ENCODE peak calls at places on chromosomes 12 and 14, in nine cellular contexts. M, C, I, T, L, A, H, X and F are unnamed samples.

GRCh38 chr14:71698698-71699097 is 233.5 kb upstream of the RGS6 start:
- DNase-seq in H (no peak), C (no peak), L (no peak), X (no peak), A (no peak), I (no peak), M (no peak), T (no peak), F (no peak)

GRCh38 chr14:30387856-30388255 is 171.1 kb upstream of the G2E3 start:
- DNase-seq in A (no peak), X (no peak), M (no peak), T (no peak), C (no peak), H (no peak), I (no peak), L (no peak), F (no peak)

GRCh38 chr14:103547941-103548462 is 14.5 kb downstream of the BAG5 start:
- DNase-seq in X (no peak), A (no peak), H (no peak), L (peak), I (no peak), M (no peak), C (no peak), T (peak), F (peak)

GRCh38 chr14:76918751-76919421 is 92.7 kb downstream of the LRRC74A start:
- DNase-seq in H (no peak), L (peak), X (peak), T (peak), C (peak), A (no peak), I (no peak), M (peak), F (peak)

GRCh38 chr12:14769837-14770494 is 33.3 kb downstream of the WBP11 start:
- DNase-seq in H (peak), X (peak), M (peak), A (peak), L (peak), C (peak), I (peak), T (peak), F (peak)

GRCh38 chr14:104360522-104360921 is 219.0 kb upstream of the C14orf180 start:
- DNase-seq in I (no peak), C (no peak), M (no peak), X (no peak), H (no peak), L (no peak), A (no peak), T (no peak), F (peak)

GRCh38 chr14:61282746-61283145 is 1.6 kb upstream of the TMEM30B start:
- DNase-seq in L (no peak), X (peak), M (no peak), I (no peak), A (no peak), C (no peak), H (no peak), T (no peak), F (no peak)

GRCh38 chr14:80941241-80942157 is at the start of gene CEP128:
- DNase-seq in C (peak), A (peak), H (peak), I (peak), M (peak), X (peak), T (peak), L (peak), F (peak)

GRCh38 chr12:132578826-132579225 is 31.6 kb downstream of the LRCOL1 start:
- DNase-seq in X (no peak), L (no peak), A (no peak), M (no peak), H (no peak), T (peak), C (no peak), I (no peak), F (no peak)

GRCh38 chr14:93880025-93880820 is 46.9 kb upstream of the FAM181A start:
- DNase-seq in X (peak), H (no peak), L (no peak), C (no peak), I (no peak), T (peak), M (peak), A (no peak), F (no peak)

GRCh38 chr12:131564843-131565242 is 146.0 kb upstream of the SFSWAP start:
- DNase-seq in C (no peak), X (no peak), M (no peak), H (no peak), T (no peak), A (no peak), L (no peak), I (no peak), F (no peak)

GRCh38 chr12:76266797-76267196 is 81.4 kb downstream of the BBS10 start:
- DNase-seq in X (peak), T (peak), L (peak), C (no peak), I (no peak), H (no peak), M (peak), A (no peak), F (peak)

GRCh38 chr12:14810953-14811483 is 3.0 kb downstream of the SMCO3 start:
- DNase-seq in C (no peak), I (no peak), A (no peak), M (peak), T (peak), X (peak), H (no peak), L (no peak), F (no peak)

GRCh38 chr14:34199585-34199984 is 248.7 kb upstream of the EGLN3 start:
- DNase-seq in H (no peak), T (no peak), C (no peak), M (no peak), I (no peak), L (no peak), X (peak), A (no peak), F (no peak)

GRCh38 chr12:11446372-11446771 is 51.0 kb upstream of the PRB2 start:
- DNase-seq in I (no peak), X (peak), T (no peak), H (no peak), A (no peak), L (no peak), C (no peak), M (no peak), F (no peak)

GRCh38 chr14:22822017-22822618 is 6.9 kb upstream of the SLC7A7 start:
- DNase-seq in A (no peak), T (peak), X (no peak), C (peak), I (no peak), M (no peak), L (no peak), H (no peak), F (no peak)

GRCh38 chr14:21026251-21026987 is 1.6 kb upstream of the NDRG2 start:
- DNase-seq in L (no peak), A (no peak), I (no peak), T (peak), X (no peak), H (no peak), C (no peak), M (no peak), F (no peak)

GRCh38 chr12:122227341-122227740 is 1.5 kb upstream of the DIABLO start:
- DNase-seq in A (no peak), C (no peak), H (no peak), I (peak), X (no peak), T (peak), M (no peak), L (no peak), F (no peak)

GRCh38 chr12:86256169-86256568 is at the start of gene MGAT4C:
- DNase-seq in L (no peak), H (no peak), T (no peak), M (no peak), A (no peak), I (no peak), C (no peak), X (no peak), F (no peak)

GRCh38 chr12:80269953-80270552 is 170.7 kb downstream of the OTOGL start:
- DNase-seq in C (no peak), L (no peak), T (no peak), H (no peak), A (peak), M (peak), X (peak), I (peak), F (no peak)

GRCh38 chr12:101696477-101697196 is 803 bp upstream of the CHPT1 start:
- DNase-seq in T (peak), M (peak), L (peak), C (no peak), I (peak), A (no peak), H (no peak), X (peak), F (peak)

GRCh38 chr12:6056406-6057211 is 67.9 kb downstream of the VWF start:
- DNase-seq in I (no peak), X (no peak), A (peak), H (no peak), L (no peak), T (no peak), M (no peak), C (peak), F (no peak)

GRCh38 chr14:49545071-49545470 is 41.1 kb downstream of the RPS29 start:
- DNase-seq in L (no peak), C (no peak), I (no peak), A (no peak), H (no peak), M (no peak), X (no peak), T (no peak), F (no peak)

GRCh38 chr12:1531160-1531653 is 63.2 kb downstream of the FBXL14 start:
- DNase-seq in L (no peak), X (peak), T (no peak), M (no peak), A (no peak), I (no peak), C (no peak), H (no peak), F (no peak)

GRCh38 chr12:13022737-13023370 is 21.3 kb upstream of the FAM234B start:
- DNase-seq in H (no peak), T (no peak), M (no peak), A (no peak), C (no peak), L (no peak), X (no peak), I (no peak), F (no peak)

GRCh38 chr12:24754690-24755638 is 193.9 kb downstream of the BCAT1 start:
- DNase-seq in X (peak), A (no peak), I (no peak), C (no peak), T (no peak), M (peak), L (no peak), H (no peak), F (no peak)

GRCh38 chr12:108689314-108690190 is 41.8 kb downstream of the CORO1C start:
- DNase-seq in X (peak), I (peak), M (no peak), T (peak), H (no peak), L (no peak), A (peak), C (no peak), F (no peak)

GRCh38 chr12:42969357-42969756 is 379.8 kb upstream of the PRICKLE1 start:
- DNase-seq in H (no peak), C (no peak), I (no peak), M (peak), L (peak), A (no peak), T (peak), X (no peak), F (peak)

GRCh38 chr14:84591827-84592540 is 938.0 kb upstream of the FLRT2 start:
- DNase-seq in A (no peak), T (no peak), H (no peak), X (no peak), I (no peak), C (no peak), L (no peak), M (no peak), F (no peak)

GRCh38 chr12:75981773-75982564 is 49.6 kb downstream of the PHLDA1 start:
- DNase-seq in I (no peak), M (peak), L (peak), C (no peak), A (no peak), X (no peak), T (no peak), H (no peak), F (no peak)

GRCh38 chr12:72275551-72275950 is 3.4 kb downstream of the TRHDE start:
- DNase-seq in H (no peak), X (no peak), A (no peak), L (no peak), I (no peak), T (no peak), C (no peak), M (no peak), F (no peak)